ENCODE peak calls at places on chromosomes 5 and 9, in five cellular contexts. K is NCI-H1105; B is activated T-cell treated with anti-CD3 and anti-CD28 coated beads, Interleukin-2, amount 50 U/mL, for 1 hour; U is activated naive CD4-positive, alpha-beta T cell treated with anti-CD3 and anti-CD28 coated beads, Interleukin-2, amount 50 U/mL, for 16 hours; I is MV-4-11. X is an unnamed sample.

GRCh38 chr5:67702008-67702407 is 505.4 kb upstream of the CD180 start:
- DNase-seq in K (no peak), B (no peak), U (no peak), I (no peak), X (no peak)

GRCh38 chr9:96345551-96345950 is 38.0 kb downstream of the SLC35D2 start:
- DNase-seq in K (no peak), B (no peak), U (no peak), I (no peak), X (no peak)

GRCh38 chr5:133721365-133721764 is 109.0 kb upstream of the FSTL4 start:
- DNase-seq in K (no peak), B (no peak), U (no peak), I (no peak), X (no peak)

GRCh38 chr9:97853056-97853843 is at the start of gene FOXE1:
- DNase-seq in K (peak), B (no peak), U (no peak), I (no peak), X (no peak)

GRCh38 chr9:22147818-22148573 is 138.9 kb upstream of the CDKN2B start:
- DNase-seq in K (no peak), B (no peak), U (no peak), I (peak), X (peak)

GRCh38 chr5:148957591-148958202 is 105.2 kb downstream of the SH3TC2 start:
- DNase-seq in K (no peak), B (peak), U (peak), I (peak), X (no peak)

GRCh38 chr5:34001231-34001935 is 6.5 kb downstream of the AMACR start:
- DNase-seq in K (peak), B (no peak), U (no peak), I (no peak), X (peak)

GRCh38 chr9:116689633-116690032 is 2.5 kb downstream of the TRIM32 start:
- DNase-seq in K (no peak), B (no peak), U (no peak), I (no peak), X (no peak)

GRCh38 chr5:154753792-154754191 is 1.4 kb upstream of the LARP1 start:
- DNase-seq in K (no peak), B (no peak), U (no peak), I (no peak), X (peak)

GRCh38 chr5:133469846-133470245 is 142.5 kb downstream of the FSTL4 start:
- DNase-seq in K (no peak), B (no peak), U (no peak), I (peak), X (no peak)

GRCh38 chr5:14144586-14145355 is 1.6 kb downstream of the TRIO start:
- DNase-seq in K (peak), B (peak), U (peak), I (peak), X (no peak)

GRCh38 chr5:134545070-134545868 is 19.8 kb downstream of the JADE2 start:
- DNase-seq in K (no peak), B (no peak), U (no peak), I (peak), X (no peak)

GRCh38 chr5:123763201-123763600 is 251.2 kb downstream of the CSNK1G3 start:
- DNase-seq in K (no peak), B (no peak), U (no peak), I (no peak), X (no peak)

GRCh38 chr5:161546463-161547301 is at the start of gene GABRB2:
- DNase-seq in K (peak), B (no peak), U (peak), I (peak), X (peak)

GRCh38 chr9:137611623-137612609 is 6.4 kb downstream of the ARRDC1 start:
- DNase-seq in K (no peak), B (no peak), U (peak), I (no peak), X (peak)